ENCODE peak calls at places on chromosomes 1 and 21, in ten cellular contexts. H is PC-3, V is endothelial cell, Z is hepatocyte, Y is uterus, E is K562, J is progenitor cell of endocrine pancreas, O is IMR-90, T is SK-N-SH, F is body of pancreas. D is an unnamed sample.

GRCh38 chr1:206705744-206706297 is 21.1 kb downstream of the MAPKAPK2 start:
- DNase-seq in H (no peak), V (no peak), Z (no peak), Y (no peak), E (no peak), J (no peak), O (no peak), T (no peak), F (no peak), D (no peak)

GRCh38 chr1:182143825-182144661 is 82.5 kb upstream of the ZNF648 start:
- DNase-seq in H (peak), V (peak), Z (peak), Y (peak), E (peak), J (no peak), O (peak), T (peak), F (peak), D (peak)

GRCh38 chr1:9413143-9413876 is 120.6 kb downstream of the SPSB1 start:
- DNase-seq in H (peak), V (no peak), Z (peak), Y (peak), E (peak), J (no peak), O (peak), T (peak), F (peak), D (no peak)

GRCh38 chr1:24389231-24389678 is 24.3 kb downstream of the STPG1 start:
- DNase-seq in H (no peak), V (no peak), Z (no peak), Y (no peak), E (no peak), J (no peak), O (no peak), T (no peak), F (no peak), D (no peak)

GRCh38 chr1:66648896-66649597 is 103.2 kb upstream of the DYNLT5 start:
- DNase-seq in H (no peak), V (no peak), Z (no peak), Y (no peak), E (no peak), J (no peak), O (no peak), T (no peak), F (no peak), D (no peak)

GRCh38 chr21:28687571-28687970 is 305.1 kb downstream of the LTN1 start:
- DNase-seq in H (peak), V (no peak), Z (peak), Y (no peak), E (no peak), J (no peak), O (no peak), T (no peak), F (no peak), D (no peak)

GRCh38 chr1:13573586-13573985 is 10.0 kb upstream of the PDPN start:
- DNase-seq in H (no peak), V (no peak), Z (no peak), Y (no peak), E (no peak), J (no peak), O (no peak), T (no peak), F (no peak), D (no peak)

GRCh38 chr1:245863566-245864184 is 643.4 kb downstream of the SMYD3 start:
- DNase-seq in H (no peak), V (no peak), Z (no peak), Y (no peak), E (no peak), J (no peak), O (peak), T (no peak), F (no peak), D (no peak)

GRCh38 chr1:246647113-246647512 is 77.1 kb upstream of the SCCPDH start:
- DNase-seq in H (no peak), V (peak), Z (peak), Y (no peak), E (peak), J (peak), O (peak), T (peak), F (no peak), D (peak)

GRCh38 chr21:21415741-21416140 is 417.5 kb downstream of the NCAM2 start:
- DNase-seq in H (no peak), V (no peak), Z (no peak), Y (no peak), E (no peak), J (no peak), O (no peak), T (no peak), F (no peak), D (no peak)

GRCh38 chr1:56516539-56517252 is 62.7 kb downstream of the PLPP3 start:
- DNase-seq in H (peak), V (no peak), Z (peak), Y (no peak), E (peak), J (no peak), O (peak), T (no peak), F (peak), D (no peak)
- TF ChIP-seq CTCF in H (no peak), V (no peak), Z (no peak), Y (no peak), E (no peak), J (no peak), O (no peak), T (no peak), F (no peak), D (no peak)

GRCh38 chr1:220843481-220844011 is 35.7 kb upstream of the HLX start:
- DNase-seq in H (no peak), V (no peak), Z (no peak), Y (peak), E (no peak), J (no peak), O (peak), T (no peak), F (no peak), D (no peak)

DNA sequence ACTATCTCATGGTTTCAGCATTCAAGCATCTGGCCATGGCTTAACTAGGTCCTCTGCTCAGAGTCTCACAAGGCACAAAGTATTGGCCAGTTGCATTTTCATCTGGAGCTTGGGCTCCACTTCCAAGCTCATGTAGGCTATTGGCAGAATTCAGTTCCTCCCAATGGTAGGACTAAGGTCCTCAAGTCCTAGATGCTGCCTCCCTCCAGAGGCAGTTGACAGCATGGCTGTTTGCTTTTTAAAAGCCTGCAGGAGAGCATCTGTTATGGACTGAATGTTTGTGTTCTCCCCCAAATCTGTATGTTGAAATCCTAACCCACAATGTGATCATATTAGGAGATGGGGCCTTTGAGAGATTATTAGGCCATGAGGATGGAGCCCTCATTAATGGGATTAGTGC is 38.0 kb upstream of the HLX start:
- DNase-seq in H (peak), V (no peak), Z (no peak), Y (no peak), E (no peak), J (no peak), O (no peak), T (no peak), F (no peak), D (no peak)
- TF ChIP-seq CTCF in H (no peak), V (no peak), Z (no peak), Y (no peak), E (no peak), J (no peak), O (no peak), T (no peak), F (no peak), D (no peak)

DNA sequence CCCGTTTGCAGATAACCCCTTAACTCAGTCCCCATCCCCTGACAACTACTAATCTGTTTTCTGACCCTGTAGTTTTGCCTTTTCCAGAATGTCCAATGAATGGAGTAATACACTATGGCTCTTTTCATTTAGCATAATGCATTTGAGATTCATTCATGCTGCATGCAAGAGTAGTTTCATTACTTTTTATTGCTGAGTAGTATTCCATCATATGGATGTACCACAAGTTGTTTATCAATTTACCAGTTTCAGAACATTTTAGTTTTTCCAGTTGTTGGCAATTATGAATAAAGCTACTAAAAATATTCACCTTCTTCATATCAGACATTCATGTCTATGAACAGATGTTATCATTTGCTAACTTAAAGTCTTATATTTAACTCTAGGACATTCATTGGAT is 45.3 kb downstream of the STXBP3 start:
- DNase-seq in H (no peak), V (no peak), Z (no peak), Y (no peak), E (no peak), J (no peak), O (no peak), T (no peak), F (no peak), D (no peak)
- TF ChIP-seq CTCF in H (no peak), V (no peak), Z (no peak), Y (no peak), E (no peak), J (no peak), O (no peak), T (no peak), F (no peak), D (no peak)

DNA sequence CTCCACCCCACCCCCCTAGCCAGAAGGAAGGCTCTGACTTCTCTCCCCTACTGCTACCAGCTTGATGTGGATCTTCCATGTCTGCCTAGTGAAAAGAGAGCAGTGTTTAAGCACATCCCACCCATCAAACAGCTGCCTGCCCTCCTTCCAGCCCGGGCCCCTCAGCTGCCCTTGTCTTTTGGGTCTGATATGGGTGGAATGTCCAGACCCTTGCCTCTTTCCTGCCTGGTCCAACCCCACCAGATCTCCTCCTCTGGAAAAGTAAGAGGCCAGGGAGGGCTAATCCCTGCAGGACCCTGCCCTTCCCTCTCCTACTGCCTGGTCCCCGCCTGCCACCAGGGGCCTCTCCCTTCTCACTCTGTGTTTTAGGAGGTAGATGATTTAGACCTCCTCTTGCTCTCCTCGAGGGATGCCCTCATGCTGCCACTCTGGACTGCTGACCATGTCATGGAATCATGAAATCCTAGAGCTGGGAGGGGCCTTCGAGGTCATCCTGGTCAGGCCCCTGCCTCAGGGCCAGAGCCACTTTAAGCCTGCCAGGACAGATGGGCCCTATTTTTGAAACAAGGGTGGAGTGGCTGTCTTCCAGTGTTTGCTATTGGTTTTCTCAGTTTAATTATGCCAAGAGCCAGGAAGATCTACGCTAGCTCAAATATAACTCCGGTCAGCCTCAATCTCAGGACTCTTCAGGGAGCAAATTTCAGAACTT is 15.8 kb upstream of the HSPG2 start:
- DNase-seq in H (no peak), V (no peak), Z (no peak), Y (no peak), E (no peak), J (no peak), O (no peak), T (no peak), F (no peak), D (no peak)
- TF ChIP-seq CTCF in H (no peak), V (no peak), Z (no peak), Y (no peak), E (peak), J (peak), O (no peak), T (no peak), F (no peak), D (no peak)

DNA sequence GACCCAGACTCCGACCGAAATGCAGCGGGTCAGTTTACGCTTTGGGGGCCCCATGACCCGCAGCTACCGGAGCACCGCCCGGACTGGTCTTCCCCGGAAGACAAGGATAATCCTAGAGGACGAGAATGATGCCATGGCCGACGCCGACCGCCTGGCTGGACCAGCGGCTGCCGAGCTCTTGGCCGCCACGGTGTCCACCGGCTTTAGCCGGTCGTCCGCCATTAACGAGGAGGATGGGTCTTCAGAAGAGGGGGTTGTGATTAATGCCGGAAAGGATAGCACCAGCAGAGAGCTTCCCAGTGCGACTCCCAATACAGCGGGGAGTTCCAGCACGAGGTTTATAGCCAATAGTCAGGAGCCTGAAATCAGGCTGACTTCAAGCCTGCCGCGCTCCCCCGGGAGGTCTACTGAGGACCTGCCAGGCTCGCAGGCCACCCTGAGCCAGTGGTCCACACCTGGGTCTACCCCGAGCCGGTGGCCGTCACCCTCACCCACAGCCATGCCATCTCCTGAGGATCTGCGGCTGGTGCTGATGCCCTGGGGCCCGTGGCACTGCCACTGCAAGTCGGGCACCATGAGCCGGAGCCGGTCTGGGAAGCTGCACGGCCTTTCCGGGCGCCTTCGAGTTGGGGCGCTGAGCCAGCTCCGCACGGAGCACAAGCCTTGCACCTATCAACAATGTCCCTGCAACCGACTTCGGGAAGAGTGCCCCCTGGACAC is 534 bp downstream of the C1orf56 start:
- DNase-seq in H (peak), V (peak), Z (peak), Y (peak), E (no peak), J (peak), O (peak), T (peak), F (peak), D (peak)
- TF ChIP-seq CTCF in H (peak), V (peak), Z (peak), Y (peak), E (no peak), J (peak), O (peak), T (peak), F (peak), D (peak)